ENCODE peak calls at places on chromosomes 11 and 22, in five cellular contexts. R, W, T, X and E are unnamed samples.

GRCh38 chr11:128868851-128869671 is 2.0 kb upstream of the KCNJ1 start:
- DNase-seq in X (no peak), T (no peak), W (no peak), R (no peak), E (no peak)

GRCh38 chr11:30411383-30411782 is 88.5 kb downstream of the ARL14EP start:
- DNase-seq in R (no peak), W (no peak), T (no peak), X (no peak), E (no peak)

GRCh38 chr11:68026391-68027105 is 3.9 kb upstream of the NDUFS8 start:
- DNase-seq in T (no peak), X (no peak), W (no peak), R (no peak), E (no peak)

GRCh38 chr11:58059011-58059358 is 28.2 kb downstream of the OR6Q1 start:
- DNase-seq in T (no peak), X (no peak), R (no peak), W (no peak), E (no peak)

GRCh38 chr11:697811-698311 is 2.2 kb downstream of the TMEM80 start:
- DNase-seq in T (no peak), R (no peak), X (no peak), W (no peak), E (no peak)

GRCh38 chr11:81165164-81165563 is 1568.5 kb downstream of the FAM181B start:
- DNase-seq in W (no peak), X (no peak), T (no peak), R (no peak), E (no peak)

GRCh38 chr11:33262016-33262638 is 4.9 kb downstream of the HIPK3 start:
- DNase-seq in W (no peak), T (no peak), R (no peak), X (no peak), E (no peak)

GRCh38 chr11:19597194-19597593 is 115.4 kb upstream of the NAV2 start:
- DNase-seq in R (no peak), T (no peak), X (peak), W (no peak), E (no peak)

GRCh38 chr11:111627591-111627990 is 25.3 kb downstream of the SIK2 start:
- DNase-seq in T (no peak), R (no peak), X (no peak), W (no peak), E (no peak)

GRCh38 chr11:126149759-126150236 is 61.7 kb downstream of the RPUSD4 start:
- DNase-seq in W (no peak), R (peak), T (no peak), X (no peak), E (no peak)

GRCh38 chr22:37621352-37621860 is 12.8 kb downstream of the GGA1 start:
- DNase-seq in T (no peak), X (no peak), W (no peak), R (peak), E (no peak)

GRCh38 chr11:61152816-61153592 is 8.2 kb downstream of the VPS37C start:
- DNase-seq in R (peak), W (no peak), T (no peak), X (no peak), E (no peak)

GRCh38 chr11:111515591-111515990 is 1.0 kb downstream of the HOATZ start:
- DNase-seq in X (no peak), T (no peak), R (no peak), W (no peak), E (no peak)

GRCh38 chr22:19932367-19933206 is 9.0 kb upstream of the COMT start:
- DNase-seq in W (no peak), R (peak), X (no peak), T (no peak), E (no peak)

GRCh38 chr11:61491736-61492395 is 16.7 kb upstream of the LRRC10B start:
- DNase-seq in W (no peak), T (no peak), R (no peak), X (no peak), E (peak)

GRCh38 chr11:45369294-45369693 is 83.2 kb upstream of the SYT13 start:
- DNase-seq in W (no peak), X (no peak), R (no peak), T (no peak), E (no peak)

GRCh38 chr11:45543808-45544422 is 121.5 kb downstream of the CHST1 start:
- DNase-seq in W (no peak), T (no peak), R (no peak), X (no peak), E (no peak)

GRCh38 chr11:67542169-67542568 is 18.9 kb upstream of the CABP2 start:
- DNase-seq in T (no peak), W (no peak), X (no peak), R (no peak), E (no peak)

GRCh38 chr11:119773016-119773415 is 44.0 kb upstream of the NECTIN1 start:
- DNase-seq in T (no peak), X (no peak), R (peak), W (no peak), E (no peak)

GRCh38 chr11:34356576-34356917 is 1.3 kb downstream of the ABTB2 start:
- DNase-seq in R (no peak), W (peak), T (no peak), X (no peak), E (no peak)

GRCh38 chr11:862704-863388 is 20.2 kb downstream of the TSPAN4 start:
- DNase-seq in T (no peak), R (no peak), W (no peak), X (no peak), E (peak)

GRCh38 chr11:47270331-47271271 is 668 bp downstream of the MADD start:
- DNase-seq in T (no peak), W (no peak), X (no peak), R (peak), E (no peak)

GRCh38 chr11:27757953-27758352 is 57.7 kb upstream of the BDNF start:
- DNase-seq in X (no peak), R (no peak), W (no peak), T (no peak), E (no peak)

GRCh38 chr22:19223617-19224016 is 45.1 kb upstream of the SLC25A1 start:
- DNase-seq in W (no peak), T (no peak), R (no peak), X (no peak), E (no peak)

GRCh38 chr11:35623708-35624168 is 5.5 kb downstream of the FJX1 start:
- DNase-seq in R (no peak), T (no peak), X (no peak), W (no peak), E (no peak)

GRCh38 chr11:125892071-125892470 is 4.6 kb downstream of the HYLS1 start:
- DNase-seq in T (no peak), R (no peak), X (no peak), W (no peak), E (no peak)